ENCODE peak calls at places on chromosomes 1 and 21, in seven cellular contexts. P is GM23338, X is colonic mucosa, H is fibroblast of villous mesenchyme, L is heart right ventricle, D is heart left ventricle, T is right atrium auricular region. A is an unnamed sample.

GRCh38 chr1:154778944-154779343 is 91.1 kb downstream of the KCNN3 start:
- DNase-seq in P (no peak), X (no peak), H (no peak), L (no peak), D (no peak), T (no peak), A (no peak)

GRCh38 chr1:112388436-112388835 is 7.6 kb upstream of the CTTNBP2NL start:
- DNase-seq in P (peak; percentile 32), X (no peak), H (no peak), L (peak; percentile 54), D (peak; percentile 37), T (no peak), A (no peak)

GRCh38 chr1:6075747-6076146 is 30.1 kb downstream of the KCNAB2 start:
- DNase-seq in P (no peak), X (no peak), H (peak; percentile 6), L (no peak), D (no peak), T (no peak), A (no peak)

GRCh38 chr1:90717665-90718410 is 736 bp upstream of the BARHL2 start:
- DNase-seq in P (peak; percentile 89), X (peak; percentile 39), H (no peak), L (no peak), D (no peak), T (no peak), A (peak; percentile 51)

GRCh38 chr1:100445565-100445964 is 92.4 kb upstream of the GPR88 start:
- DNase-seq in P (no peak), X (no peak), H (no peak), L (no peak), D (no peak), T (no peak), A (no peak)

GRCh38 chr1:224783006-224783651 is 146.3 kb upstream of the DNAH14 start:
- DNase-seq in P (no peak), X (no peak), H (no peak), L (no peak), D (no peak), T (no peak), A (no peak)

GRCh38 chr1:228109073-228109961 is at the start of gene MRPL55:
- DNase-seq in P (peak; percentile 97), X (peak; percentile 100), H (peak; percentile 97), L (peak; percentile 96), D (peak; percentile 96), T (peak; percentile 99), A (peak; percentile 99)

GRCh38 chr1:230632273-230632873 is 9.9 kb upstream of the COG2 start:
- DNase-seq in P (peak; percentile 76), X (peak; percentile 30), H (peak; percentile 32), L (no peak), D (no peak), T (no peak), A (peak; percentile 60)

GRCh38 chr1:73914994-73915393 is 283.0 kb downstream of the LRRIQ3 start:
- DNase-seq in P (no peak), X (no peak), H (no peak), L (no peak), D (no peak), T (no peak), A (no peak)

GRCh38 chr1:24276791-24277190 is 42.4 kb upstream of the GRHL3 start:
- DNase-seq in P (no peak), X (no peak), H (peak; percentile 19), L (no peak), D (no peak), T (no peak), A (no peak)

GRCh38 chr1:225694151-225694603 is 41.3 kb upstream of the ENAH start:
- DNase-seq in P (no peak), X (peak; percentile 53), H (peak; percentile 97), L (peak; percentile 62), D (peak; percentile 41), T (peak; percentile 70), A (peak; percentile 84)

GRCh38 chr1:243421784-243422183 is 165.9 kb downstream of the SDCCAG8 start:
- DNase-seq in P (peak; percentile 55), X (peak; percentile 20), H (peak; percentile 82), L (peak; percentile 12), D (no peak), T (no peak), A (peak; percentile 43)

GRCh38 chr1:236716160-236716559 is 29.9 kb downstream of the ACTN2 start:
- DNase-seq in P (no peak), X (no peak), H (no peak), L (peak; percentile 45), D (peak; percentile 34), T (no peak), A (no peak)

GRCh38 chr1:200096774-200097173 is 69.3 kb downstream of the NR5A2 start:
- DNase-seq in P (no peak), X (no peak), H (no peak), L (no peak), D (no peak), T (no peak), A (no peak)

GRCh38 chr1:27602510-27603319 is 1.2 kb downstream of the AHDC1 start:
- DNase-seq in P (peak; percentile 88), X (peak; percentile 61), H (peak; percentile 57), L (peak; percentile 69), D (peak; percentile 73), T (peak; percentile 70), A (peak; percentile 82)

GRCh38 chr1:245332085-245332484 is 177.3 kb downstream of the KIF26B start:
- DNase-seq in P (no peak), X (no peak), H (no peak), L (no peak), D (no peak), T (no peak), A (no peak)

GRCh38 chr21:38159355-38159754 is 97.4 kb upstream of the KCNJ15 start:
- DNase-seq in P (peak; percentile 89), X (peak; percentile 61), H (peak; percentile 89), L (peak; percentile 62), D (peak; percentile 47), T (peak; percentile 72), A (peak; percentile 78)

GRCh38 chr1:200226268-200226968 is 183.4 kb downstream of the ZNF281 start:
- DNase-seq in P (peak; percentile 72), X (no peak), H (peak; percentile 13), L (no peak), D (no peak), T (no peak), A (no peak)

GRCh38 chr1:34268311-34269042 is 91.8 kb downstream of the C1orf94 start:
- DNase-seq in P (no peak), X (no peak), H (no peak), L (no peak), D (no peak), T (no peak), A (no peak)

GRCh38 chr1:63497577-63497976 is 25.4 kb downstream of the ITGB3BP start:
- DNase-seq in P (no peak), X (no peak), H (no peak), L (no peak), D (no peak), T (no peak), A (no peak)

GRCh38 chr1:51624851-51625250 is 8.0 kb downstream of the OSBPL9 start:
- DNase-seq in P (no peak), X (no peak), H (no peak), L (no peak), D (no peak), T (no peak), A (no peak)
- H3K4me3 ChIP-seq in P (no peak overlapping the region), X (no peak overlapping the region), H (no peak overlapping the region), L (no peak overlapping the region), D (no peak overlapping the region), T (no peak overlapping the region), A (no peak overlapping the region)

GRCh38 chr1:235018161-235018560 is 110.5 kb downstream of the TOMM20 start:
- DNase-seq in P (no peak), X (no peak), H (peak; percentile 92), L (no peak), D (no peak), T (no peak), A (peak; percentile 50)

GRCh38 chr1:235017719-235018118 is 110.9 kb downstream of the TOMM20 start:
- DNase-seq in P (no peak), X (no peak), H (peak; percentile 49), L (no peak), D (no peak), T (no peak), A (no peak)

GRCh38 chr1:235017191-235017590 is 111.4 kb downstream of the TOMM20 start:
- DNase-seq in P (no peak), X (no peak), H (no peak), L (no peak), D (no peak), T (no peak), A (no peak)

GRCh38 chr1:235019456-235019855 is 109.2 kb downstream of the TOMM20 start:
- DNase-seq in P (no peak), X (no peak), H (no peak), L (no peak), D (no peak), T (no peak), A (no peak)

DNA sequence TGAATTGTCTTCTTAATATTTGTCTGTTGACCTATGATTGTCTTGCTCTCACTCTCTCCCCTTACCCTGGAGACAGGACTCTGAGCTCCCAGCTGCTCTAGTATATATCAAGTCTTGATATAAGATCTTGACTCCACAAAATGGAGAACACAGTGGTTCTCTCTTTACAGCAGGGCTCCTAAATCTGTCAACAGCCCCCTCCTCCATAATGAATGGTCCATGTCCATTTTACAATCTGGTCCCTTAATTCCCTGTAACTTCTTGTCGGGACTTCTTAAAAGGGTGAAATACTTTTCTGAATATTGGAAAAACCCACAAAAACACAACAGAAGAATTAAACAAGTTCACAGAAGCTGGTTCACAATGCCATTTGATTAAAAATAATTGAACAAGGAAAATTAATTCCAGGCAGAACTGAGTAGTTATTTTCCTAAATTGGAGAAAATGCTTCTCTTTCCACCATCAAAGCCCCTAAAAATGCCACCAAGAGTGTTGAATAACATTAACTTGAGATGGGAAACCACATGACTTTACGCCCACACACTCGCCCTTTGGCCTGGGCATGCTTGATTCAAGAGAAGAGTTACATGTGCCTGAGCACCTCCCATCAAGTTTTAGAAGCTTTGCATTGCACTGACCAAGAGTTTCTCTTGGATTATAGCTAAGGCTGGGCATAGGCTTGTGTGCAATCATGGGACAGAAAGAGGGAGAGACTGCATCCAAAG is 109.8 kb downstream of the TOMM20 start:
- DNase-seq in P (no peak), X (no peak), H (no peak), L (no peak), D (no peak), T (no peak), A (no peak)
- H3K4me3 ChIP-seq in P (no peak overlapping the region), X (no peak overlapping the region), H (no peak overlapping the region), L (no peak overlapping the region), D (no peak overlapping the region), T (no peak overlapping the region), A (no peak overlapping the region)

DNA sequence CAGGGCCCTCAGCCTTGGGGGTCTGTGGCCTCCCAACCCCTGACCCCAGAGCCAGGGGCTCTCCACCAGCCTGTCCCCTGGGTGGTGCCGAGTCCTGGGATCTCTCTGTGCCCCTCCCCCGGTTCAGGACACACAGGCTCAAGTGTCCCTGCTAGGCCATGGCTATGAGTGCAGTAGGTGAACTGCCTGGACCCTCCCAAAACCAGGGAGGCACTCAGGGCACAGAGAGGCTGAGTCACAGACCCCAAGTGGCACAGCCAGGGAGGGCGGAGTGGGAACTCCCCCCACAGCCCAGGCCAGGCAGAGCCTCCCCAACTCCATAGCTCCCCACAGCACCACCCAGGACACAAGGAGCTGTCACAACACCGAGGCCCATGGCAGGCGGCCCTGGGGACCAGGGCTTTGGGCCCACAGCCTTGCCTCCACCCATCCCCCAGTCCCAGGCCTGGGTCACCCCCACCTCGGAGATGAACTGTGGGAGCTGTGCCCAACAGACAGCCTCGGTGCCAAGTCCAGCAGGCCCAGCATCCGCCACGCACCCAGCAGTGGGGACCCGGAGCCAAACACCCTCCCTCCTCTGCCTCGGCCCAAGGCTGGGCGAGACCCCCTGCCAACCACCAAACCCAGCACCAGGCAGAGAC is 3.2 kb downstream of the DVL1 start:
- DNase-seq in P (no peak), X (no peak), H (no peak), L (no peak), D (no peak), T (no peak), A (no peak)
- H3K4me3 ChIP-seq in P (no peak overlapping the region), X (no peak overlapping the region), H (no peak overlapping the region), L (peak overlapping the region; percentile 2), D (peak overlapping the region; percentile 3), T (no peak overlapping the region), A (no peak overlapping the region)

GRCh38 chr1:153698648-153699004 is 20.1 kb downstream of the NPR1 start:
- DNase-seq in P (no peak), X (no peak), H (no peak), L (no peak), D (no peak), T (no peak), A (no peak)
- H3K4me3 ChIP-seq in P (peak overlapping the region; percentile 33), X (no peak overlapping the region), H (no peak overlapping the region), L (peak overlapping the region; percentile 16), D (no peak overlapping the region), T (no peak overlapping the region), A (no peak overlapping the region)